ENCODE peak calls at places on chromosomes 2 and 18, in nine cellular contexts. B is AG04450, N is spleen, K is breast epithelium, A is pancreas, G is neural progenitor cell, I is heart right ventricle, C is HCT116, M is dorsolateral prefrontal cortex. X is an unnamed sample.
A peak's percentile ranks its signal among the peaks of the same experiment; 100 is the strongest.

GRCh38 chr2:84424152-84424551 is 34.9 kb downstream of the SUCLG1 start:
- DNase-seq in B (no peak), N (no peak), K (no peak), A (no peak), G (no peak), I (no peak), C (no peak), M (no peak), X (no peak)

GRCh38 chr2:33478968-33479691 is 2.7 kb downstream of the RASGRP3 start:
- DNase-seq in B (no peak), N (no peak), K (no peak), A (no peak), G (no peak), I (peak; percentile 18), C (no peak), M (no peak), X (peak; percentile 31)

GRCh38 chr18:39305756-39306155 is 1740.2 kb upstream of the CELF4 start:
- DNase-seq in B (no peak), N (no peak), K (no peak), A (no peak), G (no peak), I (no peak), C (no peak), M (no peak), X (no peak)

GRCh38 chr2:223075301-223076270 is 23.6 kb downstream of the KCNE4 start:
- DNase-seq in B (peak; percentile 42), N (no peak), K (no peak), A (no peak), G (no peak), I (no peak), C (no peak), M (no peak), X (no peak)

GRCh38 chr2:10499911-10500521 is 51.9 kb upstream of the ODC1 start:
- DNase-seq in B (no peak), N (peak; percentile 62), K (peak; percentile 12), A (no peak), G (peak; percentile 68), I (no peak), C (no peak), M (peak; percentile 32), X (no peak)

GRCh38 chr2:31401580-31401979 is 13.0 kb downstream of the XDH start:
- DNase-seq in B (peak; percentile 69), N (no peak), K (no peak), A (no peak), G (no peak), I (no peak), C (no peak), M (no peak), X (no peak)

GRCh38 chr18:34514957-34515356 is 195.1 kb upstream of the DTNA start:
- DNase-seq in B (no peak), N (no peak), K (no peak), A (no peak), G (no peak), I (no peak), C (no peak), M (no peak), X (no peak)

GRCh38 chr2:216877085-216877484 is 17.2 kb upstream of the TNP1 start:
- DNase-seq in B (no peak), N (no peak), K (no peak), A (no peak), G (no peak), I (no peak), C (peak; percentile 4), M (no peak), X (no peak)

GRCh38 chr2:7061921-7062320 is 144.7 kb downstream of the RNF144A start:
- DNase-seq in B (no peak), N (no peak), K (no peak), A (no peak), G (no peak), I (no peak), C (no peak), M (no peak), X (no peak)

GRCh38 chr2:216345846-216346245 is 26.4 kb downstream of the MARCHF4 start:
- DNase-seq in B (no peak), N (no peak), K (no peak), A (no peak), G (no peak), I (no peak), C (no peak), M (no peak), X (no peak)

GRCh38 chr2:50546790-50547189 is 485.1 kb downstream of the NRXN1 start:
- DNase-seq in B (no peak), N (no peak), K (no peak), A (no peak), G (no peak), I (no peak), C (no peak), M (no peak), X (no peak)

GRCh38 chr2:222448806-222449205 is 24.5 kb downstream of the SGPP2 start:
- DNase-seq in B (peak; percentile 51), N (no peak), K (no peak), A (no peak), G (no peak), I (no peak), C (no peak), M (no peak), X (peak; percentile 39)

GRCh38 chr18:74623047-74623816 is 25.6 kb downstream of the ZNF407 start:
- DNase-seq in B (no peak), N (no peak), K (no peak), A (no peak), G (peak; percentile 27), I (no peak), C (peak; percentile 10), M (no peak), X (no peak)

GRCh38 chr2:240297553-240298315 is 137.7 kb upstream of the GPC1 start:
- DNase-seq in B (no peak), N (no peak), K (no peak), A (peak; percentile 44), G (no peak), I (no peak), C (no peak), M (no peak), X (no peak)

GRCh38 chr2:231111987-231112386 is 12.9 kb downstream of the HTR2B start:
- DNase-seq in B (no peak), N (no peak), K (no peak), A (no peak), G (no peak), I (no peak), C (no peak), M (no peak), X (no peak)

DNA sequence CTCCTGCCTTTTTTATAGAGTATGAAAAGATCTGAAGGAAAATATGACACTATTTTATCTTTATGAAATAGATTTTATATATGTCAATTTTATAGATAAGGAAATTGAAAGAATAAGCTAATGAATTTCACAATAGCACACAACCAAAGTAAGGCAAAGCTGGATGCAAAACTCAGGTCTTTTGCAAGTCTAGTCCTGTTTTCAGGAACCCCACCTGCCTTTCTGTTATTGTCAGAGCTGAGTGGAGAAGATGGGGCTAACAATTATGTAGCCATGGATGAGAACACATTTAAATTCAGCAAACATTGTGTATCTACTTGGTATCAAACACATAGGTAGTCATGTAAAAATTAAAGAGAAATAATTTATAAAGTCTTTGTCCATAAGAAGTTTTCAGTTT is 161.5 kb upstream of the ZEB2 start:
- DNase-seq in B (no peak), N (no peak), K (no peak), A (no peak), G (no peak), I (no peak), C (no peak), M (no peak), X (no peak)
- H3K4me3 ChIP-seq in B (no peak overlapping the region), N (no peak overlapping the region), K (no peak overlapping the region), A (no peak overlapping the region), G (no peak overlapping the region), I (no peak overlapping the region), C (no peak overlapping the region), M (no peak overlapping the region), X (no peak overlapping the region)

DNA sequence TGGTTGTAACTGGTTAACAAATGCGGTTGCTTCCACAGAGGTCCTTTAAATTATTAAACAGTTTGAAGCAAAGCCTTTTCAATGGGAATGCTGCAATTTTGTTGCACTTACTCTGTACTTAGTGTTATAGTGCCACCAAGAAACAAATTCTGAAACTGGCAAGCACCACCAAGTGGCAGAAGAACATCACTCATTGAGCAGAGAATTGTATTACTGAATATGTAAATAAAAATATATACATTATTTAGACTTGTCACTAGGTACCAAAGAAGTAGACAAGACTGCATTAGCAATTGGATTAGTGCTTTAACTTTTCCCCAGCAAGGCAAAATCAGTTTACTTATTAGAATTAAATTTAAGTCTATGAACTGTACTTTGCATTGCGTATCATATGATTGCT is 2.7 kb upstream of the TMEFF2 start:
- DNase-seq in B (no peak), N (no peak), K (no peak), A (no peak), G (no peak), I (no peak), C (no peak), M (no peak), X (no peak)
- H3K27me3 ChIP-seq in B (peaks cover 3% of the 10 kb centered on the region), N (peaks cover 85% of the 10 kb centered on the region), K (peaks cover 62% of the 10 kb centered on the region), A (peaks cover 14% of the 10 kb centered on the region), G (peaks cover 78% of the 10 kb centered on the region), I (peaks cover 97% of the 10 kb centered on the region), C (no peaks in the 10 kb centered on the region), M (peaks cover 23% of the 10 kb centered on the region), X (no peaks in the 10 kb centered on the region)

GRCh38 chr18:69999671-70000070 is 52.0 kb upstream of the CD226 start:
- DNase-seq in B (no peak), N (no peak), K (no peak), A (no peak), G (no peak), I (no peak), C (no peak), M (no peak), X (no peak)

GRCh38 chr18:70004698-70005097 is 57.0 kb upstream of the CD226 start:
- DNase-seq in B (no peak), N (no peak), K (no peak), A (no peak), G (no peak), I (no peak), C (no peak), M (no peak), X (no peak)

GRCh38 chr18:70005580-70005979 is 57.9 kb upstream of the CD226 start:
- DNase-seq in B (no peak), N (no peak), K (no peak), A (no peak), G (no peak), I (no peak), C (no peak), M (no peak), X (no peak)
- H3K27ac ChIP-seq in B (no peak overlapping the region), N (no peak overlapping the region), K (no peak overlapping the region), A (peak overlapping the region; percentile 55), G (no peak overlapping the region), I (peak overlapping the region; percentile 19), C (no peak overlapping the region), M (no peak overlapping the region), X (peak overlapping the region; percentile 61)

DNA sequence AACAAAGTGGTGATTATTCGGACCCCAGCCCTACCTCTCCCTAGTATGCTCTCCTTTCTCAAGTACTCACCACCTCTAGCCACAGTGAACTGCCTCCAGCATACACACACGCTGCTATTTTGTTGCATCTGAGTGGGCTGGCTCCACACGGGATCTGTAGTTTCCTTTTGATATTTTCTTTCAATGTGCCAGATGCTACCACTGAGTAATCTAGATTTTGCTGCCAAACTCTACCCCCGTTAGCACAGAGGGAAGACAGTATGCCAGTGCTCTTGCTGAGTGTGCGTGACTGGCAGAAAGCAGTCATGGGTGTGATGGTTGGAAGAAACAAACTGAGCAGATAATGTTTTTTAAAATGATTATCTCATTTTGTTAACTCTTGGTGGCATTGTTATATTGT is 11.6 kb downstream of the CFLAR start:
- DNase-seq in B (peak; percentile 18), N (no peak), K (no peak), A (no peak), G (no peak), I (no peak), C (no peak), M (no peak), X (no peak)
- H3K4me3 ChIP-seq in B (no peak overlapping the region), N (no peak overlapping the region), K (peak overlapping the region; percentile 7), A (no peak overlapping the region), G (no peak overlapping the region), I (peak overlapping the region; percentile 34), C (no peak overlapping the region), M (peak overlapping the region; percentile 48), X (peak overlapping the region; percentile 34)

X was measured in right cardiac atrium.